ENCODE peak calls at places on chromosomes 3 and 15, in four cellular contexts. Y, P, T and Q are unnamed samples.

GRCh38 chr3:60829058-60829457 is 422.2 kb downstream of the FHIT start:
- DNase-seq in Y (no peak), P (no peak), T (no peak), Q (no peak)

GRCh38 chr3:124883766-124884473 is 3.2 kb downstream of the ITGB5 start:
- DNase-seq in Y (peak), P (no peak), T (peak), Q (no peak)

GRCh38 chr15:87599616-87600015 is 656.9 kb downstream of the NTRK3 start:
- DNase-seq in Y (peak), P (no peak), T (no peak), Q (peak)

GRCh38 chr3:56468184-56469106 is at the start of gene ERC2:
- DNase-seq in Y (no peak), P (peak), T (no peak), Q (peak)

GRCh38 chr15:64460737-64461576 is 579 bp downstream of the ZNF609 start:
- DNase-seq in Y (peak), P (peak), T (peak), Q (peak)

GRCh38 chr15:50189630-50190029 is 7.6 kb downstream of the SLC27A2 start:
- DNase-seq in Y (no peak), P (no peak), T (no peak), Q (no peak)

GRCh38 chr15:51223771-51224229 is 114.6 kb downstream of the CYP19A1 start:
- DNase-seq in Y (peak), P (no peak), T (no peak), Q (peak)

GRCh38 chr3:106281231-106281630 is 412.4 kb upstream of the CBLB start:
- DNase-seq in Y (peak), P (no peak), T (no peak), Q (no peak)

GRCh38 chr3:136350132-136350531 is 100.0 kb downstream of the PCCB start:
- DNase-seq in Y (peak), P (no peak), T (peak), Q (peak)

GRCh38 chr3:45198264-45199260 is 27.5 kb downstream of the TMEM158 start:
- DNase-seq in Y (peak), P (no peak), T (no peak), Q (peak)

GRCh38 chr3:47202542-47202941 is 38.6 kb upstream of the SETD2 start:
- DNase-seq in Y (no peak), P (no peak), T (no peak), Q (no peak)

GRCh38 chr15:48313216-48313615 is 18.0 kb upstream of the DUT start:
- DNase-seq in Y (no peak), P (no peak), T (no peak), Q (no peak)

GRCh38 chr3:188271226-188271894 is 117.4 kb downstream of the LPP start:
- DNase-seq in Y (no peak), P (no peak), T (no peak), Q (no peak)

DNA sequence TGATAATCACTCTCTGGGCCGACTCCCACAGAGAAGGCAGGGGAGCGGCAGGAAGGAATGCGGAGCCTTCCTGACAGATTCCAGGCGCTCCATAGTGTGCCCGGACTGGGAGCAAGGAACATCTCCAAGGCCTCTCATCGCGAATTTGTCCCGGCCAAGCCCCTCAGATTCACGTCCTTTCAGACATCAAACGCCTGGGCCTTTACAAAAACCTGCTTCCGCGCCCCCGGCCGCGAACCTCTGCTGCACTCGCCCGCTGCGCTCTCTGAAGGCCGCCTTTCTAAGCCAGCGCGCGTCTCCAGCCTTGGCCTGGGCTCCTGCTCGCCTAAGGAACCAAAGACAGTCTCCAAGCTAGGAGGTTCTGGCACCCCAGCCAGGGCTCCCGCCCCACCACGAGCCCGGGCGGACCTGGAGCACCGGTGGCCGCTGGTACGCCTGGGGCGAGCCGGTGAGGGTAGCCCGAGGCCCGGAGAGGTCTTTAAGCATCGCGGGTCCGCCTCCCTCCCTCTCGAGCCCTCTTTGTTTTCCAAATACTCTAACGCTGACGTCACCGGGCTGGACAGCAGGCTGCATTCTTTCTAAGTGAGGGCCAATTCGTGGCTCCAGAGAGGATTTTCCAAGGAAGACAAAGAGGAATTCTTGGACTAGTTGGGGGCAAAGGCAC is 837 bp downstream of the AMOTL2 start:
- DNase-seq in Y (peak), P (peak), T (peak), Q (peak)
- H3K4me3 ChIP-seq in Y (peak), P (peak), T (peak), Q (peak)

GRCh38 chr3:32816439-32817194 is 1.2 kb upstream of the TRIM71 start:
- DNase-seq in Y (no peak), P (peak), T (no peak), Q (no peak)
- H3K4me3 ChIP-seq in Y (peak), P (peak), T (peak), Q (peak)

GRCh38 chr3:27724459-27725197 is 2.5 kb upstream of the EOMES start:
- DNase-seq in Y (no peak), P (no peak), T (no peak), Q (no peak)
- H3K4me3 ChIP-seq in Y (no peak), P (no peak), T (no peak), Q (no peak)

DNA sequence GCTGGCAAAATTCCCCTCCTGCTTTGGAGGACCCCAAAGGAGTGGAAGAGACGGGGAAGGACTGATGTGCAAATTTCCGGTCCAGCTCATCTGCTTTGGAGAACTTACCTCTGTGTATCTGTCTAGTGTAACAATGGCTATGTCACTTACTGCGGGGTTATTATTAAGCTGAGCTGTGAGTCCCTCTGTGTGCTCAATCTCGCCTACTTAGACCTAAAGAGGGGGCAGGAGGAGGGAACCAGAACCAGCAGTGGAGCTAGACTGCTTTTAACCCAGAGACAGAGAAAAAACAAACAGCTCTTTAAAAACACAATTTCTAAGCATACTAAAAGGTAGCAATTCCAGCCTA is 77.0 kb downstream of the MYO1E start:
- DNase-seq in Y (no peak), P (no peak), T (no peak), Q (no peak)
- H3K4me3 ChIP-seq in Y (no peak), P (no peak), T (no peak), Q (no peak)

DNA sequence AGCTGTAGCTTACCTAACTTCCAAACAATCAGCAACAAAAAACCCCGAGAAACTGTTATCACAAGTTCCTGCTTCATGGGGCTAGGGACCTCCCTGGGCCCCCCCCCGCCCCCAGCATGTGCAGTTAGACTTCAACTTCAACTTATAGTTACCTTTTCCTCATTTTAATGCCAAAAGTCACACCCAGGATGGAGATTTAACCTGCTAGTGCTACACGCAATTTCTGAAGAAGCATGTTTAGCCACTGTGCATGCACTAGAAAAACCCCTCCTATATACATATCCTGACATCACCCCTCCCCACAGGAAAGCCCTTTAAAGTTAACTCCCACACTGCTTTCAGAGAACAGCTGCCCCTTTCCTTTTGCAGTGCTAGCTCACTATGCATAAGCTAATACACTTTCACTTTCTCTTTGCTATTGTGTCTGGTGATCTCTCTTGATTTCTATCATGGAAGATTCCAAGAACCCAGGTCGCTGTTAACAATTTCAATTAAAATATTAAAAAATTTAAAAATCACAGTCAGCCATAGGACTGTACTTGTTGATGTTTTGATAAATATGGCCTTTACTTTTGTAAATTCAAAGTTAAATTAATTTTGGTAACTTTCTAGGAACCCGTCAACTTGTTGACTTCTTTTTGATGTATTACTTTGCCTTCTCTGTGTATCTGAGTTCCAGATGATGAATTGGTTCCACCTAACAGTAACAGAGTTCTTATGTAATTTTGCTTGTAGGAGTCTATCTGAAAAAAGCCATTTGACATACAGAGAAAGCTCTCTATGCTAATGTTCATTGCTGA is 75.2 kb upstream of the ACAD9 start:
- DNase-seq in Y (peak), P (no peak), T (no peak), Q (peak)
- H3K4me3 ChIP-seq in Y (peak), P (peak), T (peak), Q (no peak)